ENCODE peak calls at places on chromosomes 3 and 15, in six cellular contexts. L is colonic mucosa; Q is astrocyte; R is CD8-positive, alpha-beta T cell; G is epithelial cell of esophagus; N is ovary. V is an unnamed sample.

GRCh38 chr3:19866751-19867347 is 67.2 kb downstream of the EFHB start:
- DNase-seq in Q (peak; percentile 36), N (no peak), G (peak; percentile 62), R (peak; percentile 50), L (peak; percentile 40), V (peak; percentile 81)

GRCh38 chr3:71111784-71112440 is 471.6 kb downstream of the FOXP1 start:
- DNase-seq in R (no peak), N (no peak), L (no peak), G (peak; percentile 96), Q (peak; percentile 84), V (peak; percentile 87)

GRCh38 chr3:149596136-149596770 is 61.6 kb downstream of the WWTR1 start:
- DNase-seq in N (no peak), R (no peak), Q (peak; percentile 49), G (peak; percentile 44), L (no peak), V (peak; percentile 44)

GRCh38 chr3:56616479-56617006 is 59.6 kb downstream of the CCDC66 start:
- DNase-seq in N (no peak), L (no peak), R (no peak), G (no peak), Q (no peak), V (no peak)

GRCh38 chr3:35946121-35946856 is 307.0 kb downstream of the ARPP21 start:
- DNase-seq in L (no peak), N (no peak), Q (no peak), R (no peak), G (peak; percentile 14), V (peak; percentile 78)

GRCh38 chr3:14329116-14329830 is 73.1 kb upstream of the SLC6A6 start:
- DNase-seq in N (no peak), L (peak; percentile 42), R (no peak), G (peak; percentile 85), Q (peak; percentile 68), V (peak; percentile 13)

GRCh38 chr3:66819993-66820501 is 178.1 kb upstream of the KBTBD8 start:
- DNase-seq in N (no peak), Q (no peak), G (no peak), R (no peak), L (no peak), V (no peak)

GRCh38 chr3:63800097-63800496 is 19.0 kb upstream of the C3orf49 start:
- DNase-seq in R (no peak), N (no peak), G (no peak), L (no peak), Q (no peak), V (no peak)

GRCh38 chr15:80890341-80890972 is 99.2 kb downstream of the MESD start:
- DNase-seq in R (no peak), G (no peak), N (no peak), Q (no peak), L (no peak), V (peak; percentile 50)

GRCh38 chr15:58699769-58700168 is 49.7 kb downstream of the ADAM10 start:
- DNase-seq in L (no peak), R (no peak), N (no peak), Q (no peak), G (peak; percentile 7), V (no peak)

GRCh38 chr3:53996153-53996861 is 104.6 kb upstream of the SELENOK start:
- DNase-seq in G (peak; percentile 11), R (no peak), N (no peak), L (peak; percentile 19), Q (no peak), V (no peak)

GRCh38 chr3:147797095-147797494 is 387.9 kb downstream of the ZIC1 start:
- DNase-seq in L (no peak), Q (peak; percentile 29), N (no peak), G (no peak), R (no peak), V (no peak)

GRCh38 chr3:55721716-55722484 is 234.8 kb upstream of the WNT5A start:
- DNase-seq in N (peak; percentile 38), L (peak; percentile 26), Q (no peak), G (peak; percentile 25), R (no peak), V (peak; percentile 66)

GRCh38 chr3:82790307-82791097 is 1029.1 kb upstream of the GBE1 start:
- DNase-seq in L (no peak), R (no peak), N (no peak), Q (no peak), G (no peak), V (no peak)

GRCh38 chr3:196813903-196814302 is 53.8 kb upstream of the SENP5 start:
- DNase-seq in Q (peak; percentile 63), G (no peak), L (no peak), N (no peak), R (no peak), V (peak; percentile 54)

GRCh38 chr3:172065534-172065933 is 26.2 kb downstream of the FNDC3B start:
- DNase-seq in Q (peak; percentile 81), R (no peak), N (no peak), G (no peak), L (peak; percentile 53), V (peak; percentile 85)

GRCh38 chr3:108222813-108223307 is 636 bp upstream of the IFT57 start:
- DNase-seq in G (peak; percentile 8), R (no peak), L (no peak), Q (no peak), N (no peak), V (peak; percentile 37)

GRCh38 chr3:42979044-42979962 is at the start of gene GASK1A:
- DNase-seq in N (peak; percentile 80), G (peak; percentile 31), R (peak; percentile 58), L (peak; percentile 36), Q (no peak), V (peak; percentile 11)

GRCh38 chr3:172646439-172647015 is 64.3 kb downstream of the NCEH1 start:
- DNase-seq in N (no peak), Q (peak; percentile 75), R (no peak), L (no peak), G (peak; percentile 47), V (peak; percentile 93)

GRCh38 chr15:100100926-100101325 is 240.8 kb downstream of the ADAMTS17 start:
- DNase-seq in N (no peak), L (no peak), G (no peak), R (peak; percentile 19), Q (no peak), V (no peak)

GRCh38 chr3:98901032-98901464 is 447 bp downstream of the DCBLD2 start:
- DNase-seq in Q (no peak), R (no peak), N (peak; percentile 72), G (peak; percentile 68), L (peak; percentile 31), V (peak; percentile 53)

GRCh38 chr3:100100454-100100853 is 13.8 kb downstream of the FILIP1L start:
- DNase-seq in R (no peak), Q (peak; percentile 85), G (no peak), N (no peak), L (no peak), V (peak; percentile 78)

GRCh38 chr3:127975153-127975552 is 60.1 kb downstream of the KBTBD12 start:
- DNase-seq in G (no peak), L (no peak), Q (no peak), R (no peak), N (no peak), V (no peak)

GRCh38 chr3:196274585-196274984 is 12.9 kb downstream of the PCYT1A start:
- DNase-seq in G (peak; percentile 62), N (no peak), R (peak; percentile 52), L (no peak), Q (peak; percentile 35), V (peak; percentile 53)

GRCh38 chr3:125374501-125374995 is 577 bp downstream of the ZNF148 start:
- DNase-seq in Q (peak; percentile 49), L (peak; percentile 51), N (no peak), G (peak; percentile 36), R (no peak), V (peak; percentile 49)

GRCh38 chr3:182683335-182684257 is 109.7 kb upstream of the ATP11B start:
- DNase-seq in N (peak; percentile 59), Q (peak; percentile 40), R (peak; percentile 67), L (peak; percentile 82), G (peak; percentile 79), V (peak; percentile 85)

GRCh38 chr15:40984963-40985362 is 31.7 kb downstream of the CHAC1 start:
- DNase-seq in Q (peak; percentile 94), N (no peak), G (no peak), L (no peak), R (no peak), V (peak; percentile 81)

GRCh38 chr15:98647774-98648653 is at the start of gene IGF1R:
- DNase-seq in R (peak; percentile 91), N (peak; percentile 95), L (peak; percentile 83), G (peak; percentile 90), Q (peak; percentile 75), V (peak; percentile 88)

GRCh38 chr3:11810276-11810675 is 36.4 kb downstream of the TAMM41 start:
- DNase-seq in L (no peak), G (peak; percentile 20), R (no peak), N (no peak), Q (peak; percentile 62), V (peak; percentile 91)
- TF ChIP-seq CTCF in L (no peak), G (no peak), R (no peak), N (no peak), Q (no peak), V (peak; percentile 7)

DNA sequence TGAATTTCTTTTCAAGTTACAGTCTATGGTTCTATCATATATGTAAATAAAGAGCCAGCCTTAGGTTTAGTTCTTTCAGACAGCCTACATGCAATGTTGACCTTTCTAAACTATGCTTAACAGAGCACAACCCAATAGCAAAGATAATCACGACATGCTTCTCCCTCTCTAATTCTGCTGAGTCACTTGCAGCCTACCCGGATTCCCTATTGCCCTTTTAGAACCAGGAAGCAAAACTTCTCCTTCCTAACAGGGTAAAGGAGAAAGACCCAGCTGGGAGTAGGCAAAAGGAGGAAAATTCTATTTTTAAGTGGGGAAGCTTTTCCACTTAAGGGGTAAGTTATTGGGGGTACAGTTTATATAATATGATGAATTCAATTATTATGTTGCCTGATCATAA is 79.3 kb downstream of the SLC7A14 start:
- DNase-seq in L (no peak), Q (no peak), R (no peak), N (no peak), G (peak; percentile 41), V (peak; percentile 59)
- H3K4me3 ChIP-seq in L (no peak overlapping the region), Q (no peak overlapping the region), R (no peak overlapping the region), N (no peak overlapping the region), G (no peak overlapping the region), V (no peak overlapping the region)

DNA sequence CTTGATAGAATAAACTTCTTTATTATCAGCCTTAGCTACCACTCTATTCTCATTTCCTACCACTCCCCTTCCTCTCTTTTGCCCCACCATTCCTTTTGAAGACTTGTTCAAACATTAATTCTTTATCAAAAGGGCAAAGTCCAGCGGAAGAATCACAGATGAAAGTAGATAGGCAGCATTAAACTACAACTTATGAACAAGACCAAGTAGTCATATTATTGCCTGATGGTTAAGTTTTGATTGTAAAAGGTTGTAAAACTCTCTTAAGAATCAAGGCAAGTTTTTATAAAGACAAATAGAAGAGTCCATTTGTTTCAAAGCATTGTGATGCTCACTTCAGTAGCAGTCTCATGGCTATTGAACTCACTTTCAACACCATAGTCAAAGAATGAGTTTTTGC is 22.4 kb upstream of the TGFBR2 start:
- DNase-seq in N (no peak), L (no peak), R (no peak), G (no peak), Q (no peak), V (no peak)
- TF ChIP-seq CTCF in N (no peak), L (no peak), R (no peak), G (no peak), Q (no peak), V (no peak)

DNA sequence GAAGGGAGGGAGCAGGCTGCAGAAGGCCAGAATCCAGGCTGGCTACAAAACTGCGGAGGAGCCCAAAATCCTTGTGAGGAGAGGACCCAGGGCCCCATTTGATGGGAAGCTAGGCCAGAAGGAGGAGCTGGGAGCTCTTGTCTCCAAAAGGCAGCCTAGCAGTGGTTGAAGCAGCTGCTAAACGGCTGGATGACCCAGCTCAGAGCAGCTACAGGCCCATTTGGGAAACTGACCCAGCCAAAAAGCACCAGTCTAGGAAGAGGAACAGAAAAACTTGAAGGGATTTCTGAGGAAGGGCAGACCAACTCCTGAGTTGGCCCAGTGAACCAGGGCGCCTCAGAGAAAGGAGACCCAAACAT is 1.1 kb upstream of the RAB43 start:
- DNase-seq in N (no peak), R (no peak), L (peak; percentile 40), G (no peak), Q (no peak), V (peak; percentile 28)
- H3K4me3 ChIP-seq in N (no peak overlapping the region), R (no peak overlapping the region), L (no peak overlapping the region), G (no peak overlapping the region), Q (no peak overlapping the region), V (no peak overlapping the region)